ENCODE peak calls at places on chromosomes 5 and 9, in eight cellular contexts. U, Q, P, A, D, X, K and C are unnamed samples.

GRCh38 chr9:215631-216155 is 1.0 kb downstream of the DOCK8 start:
- DNase-seq in U (no peak), Q (no peak), P (no peak), A (no peak), D (no peak), X (no peak), K (no peak), C (no peak)

GRCh38 chr9:33881635-33882034 is 64.7 kb downstream of the UBE2R2 start:
- DNase-seq in U (no peak), Q (no peak), P (no peak), A (peak), D (no peak), X (no peak), K (no peak), C (no peak)

GRCh38 chr9:2208465-2208864 is 193.3 kb downstream of the SMARCA2 start:
- DNase-seq in U (no peak), Q (no peak), P (no peak), A (no peak), D (no peak), X (no peak), K (no peak), C (no peak)

GRCh38 chr5:17355585-17356346 is 138.3 kb downstream of the BASP1 start:
- DNase-seq in U (no peak), Q (no peak), P (no peak), A (peak), D (no peak), X (no peak), K (no peak), C (no peak)

GRCh38 chr9:131591845-131592208 is 46.5 kb downstream of the PRRT1B start:
- DNase-seq in U (no peak), Q (no peak), P (no peak), A (no peak), D (no peak), X (no peak), K (no peak), C (no peak)

GRCh38 chr5:158200624-158201023 is 341.7 kb upstream of the CLINT1 start:
- DNase-seq in U (no peak), Q (no peak), P (no peak), A (no peak), D (no peak), X (no peak), K (no peak), C (no peak)

GRCh38 chr9:92948632-92949031 is 1.3 kb downstream of the FGD3 start:
- DNase-seq in U (no peak), Q (no peak), P (no peak), A (no peak), D (no peak), X (no peak), K (no peak), C (no peak)

GRCh38 chr9:33263936-33264472 is 504 bp downstream of the BAG1 start:
- DNase-seq in U (peak), Q (peak), P (peak), A (no peak), D (peak), X (no peak), K (peak), C (peak)

GRCh38 chr5:133334796-133335639 is 277.3 kb downstream of the FSTL4 start:
- DNase-seq in U (no peak), Q (no peak), P (no peak), A (no peak), D (no peak), X (no peak), K (no peak), C (no peak)

GRCh38 chr9:98867434-98868168 is 60.1 kb downstream of the GALNT12 start:
- DNase-seq in U (no peak), Q (peak), P (no peak), A (no peak), D (peak), X (peak), K (no peak), C (peak)

GRCh38 chr5:141807732-141808131 is 70.5 kb downstream of the PCDH1 start:
- DNase-seq in U (no peak), Q (no peak), P (no peak), A (no peak), D (no peak), X (no peak), K (no peak), C (no peak)

GRCh38 chr5:141809697-141810096 is 68.5 kb downstream of the PCDH1 start:
- DNase-seq in U (no peak), Q (no peak), P (no peak), A (no peak), D (no peak), X (no peak), K (no peak), C (no peak)

GRCh38 chr5:141805874-141806273 is 72.3 kb downstream of the PCDH1 start:
- DNase-seq in U (no peak), Q (no peak), P (no peak), A (no peak), D (peak), X (no peak), K (no peak), C (no peak)

GRCh38 chr5:141808857-141809256 is 69.4 kb downstream of the PCDH1 start:
- DNase-seq in U (no peak), Q (no peak), P (no peak), A (no peak), D (no peak), X (no peak), K (no peak), C (no peak)

GRCh38 chr5:141806626-141807025 is 71.6 kb downstream of the PCDH1 start:
- DNase-seq in U (no peak), Q (no peak), P (no peak), A (no peak), D (no peak), X (no peak), K (no peak), C (no peak)
- H3K27ac ChIP-seq in U (no peak), Q (no peak), P (no peak), A (no peak), D (no peak), X (no peak), K (no peak), C (peak)

DNA sequence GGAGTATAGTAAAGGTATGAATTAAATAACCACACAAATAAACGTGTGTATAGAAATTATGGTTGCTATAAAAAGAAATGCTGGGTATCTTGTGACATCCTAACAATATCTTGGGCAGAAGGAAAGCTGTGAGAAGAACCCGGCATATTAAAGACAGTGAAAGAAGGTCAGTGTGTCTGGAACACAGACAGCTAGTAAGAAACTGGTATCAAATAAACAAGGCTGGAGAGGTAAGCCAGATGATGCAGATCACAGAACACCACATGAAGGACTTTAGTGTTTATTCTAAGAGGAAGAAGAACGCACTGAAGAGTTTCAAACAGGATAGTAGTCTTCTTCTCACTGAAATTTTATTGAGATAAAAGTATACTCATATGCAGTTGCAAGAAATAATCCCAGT is 24.4 kb downstream of the TMEM245 start:
- DNase-seq in U (no peak), Q (no peak), P (no peak), A (no peak), D (no peak), X (no peak), K (no peak), C (no peak)
- H3K27ac ChIP-seq in U (no peak), Q (no peak), P (no peak), A (no peak), D (no peak), X (no peak), K (no peak), C (no peak)

GRCh38 chr9:87586731-87587355 is 89.2 kb downstream of the DAPK1 start:
- DNase-seq in U (no peak), Q (no peak), P (no peak), A (no peak), D (no peak), X (no peak), K (no peak), C (no peak)

GRCh38 chr9:87585456-87585855 is 87.8 kb downstream of the DAPK1 start:
- DNase-seq in U (no peak), Q (no peak), P (no peak), A (no peak), D (no peak), X (no peak), K (no peak), C (no peak)

GRCh38 chr9:87588339-87588738 is 90.7 kb downstream of the DAPK1 start:
- DNase-seq in U (no peak), Q (no peak), P (no peak), A (no peak), D (no peak), X (no peak), K (no peak), C (no peak)

GRCh38 chr9:87587864-87588263 is 90.2 kb downstream of the DAPK1 start:
- DNase-seq in U (no peak), Q (no peak), P (no peak), A (no peak), D (no peak), X (no peak), K (no peak), C (no peak)

GRCh38 chr9:87587356-87587745 is 89.7 kb downstream of the DAPK1 start:
- DNase-seq in U (no peak), Q (no peak), P (no peak), A (no peak), D (no peak), X (no peak), K (no peak), C (no peak)
- H3K27ac ChIP-seq in U (no peak), Q (no peak), P (no peak), A (no peak), D (no peak), X (no peak), K (no peak), C (no peak)

GRCh38 chr9:136623016-136623848 is 39.5 kb upstream of the EGFL7 start:
- DNase-seq in U (no peak), Q (peak), P (no peak), A (peak), D (no peak), X (no peak), K (no peak), C (no peak)

GRCh38 chr9:136622538-136622948 is 40.2 kb upstream of the EGFL7 start:
- DNase-seq in U (no peak), Q (peak), P (no peak), A (peak), D (no peak), X (no peak), K (no peak), C (no peak)

GRCh38 chr9:136623849-136624183 is 38.9 kb upstream of the EGFL7 start:
- DNase-seq in U (no peak), Q (peak), P (peak), A (peak), D (no peak), X (no peak), K (no peak), C (no peak)

GRCh38 chr9:136625101-136626065 is 37.3 kb upstream of the EGFL7 start:
- DNase-seq in U (no peak), Q (peak), P (peak), A (peak), D (peak), X (peak), K (peak), C (no peak)

GRCh38 chr9:136624184-136624951 is 38.3 kb upstream of the EGFL7 start:
- DNase-seq in U (no peak), Q (peak), P (peak), A (peak), D (no peak), X (no peak), K (no peak), C (no peak)
- H3K27ac ChIP-seq in U (no peak), Q (peak), P (peak), A (peak), D (no peak), X (no peak), K (peak), C (no peak)

GRCh38 chr5:30850871-30851270 is 342.6 kb upstream of the CDH6 start:
- DNase-seq in U (no peak), Q (no peak), P (no peak), A (no peak), D (no peak), X (no peak), K (no peak), C (no peak)
- H3K27ac ChIP-seq in U (no peak), Q (no peak), P (no peak), A (no peak), D (no peak), X (no peak), K (no peak), C (no peak)

GRCh38 chr5:113292535-113292934 is 142.3 kb downstream of the TSSK1B start:
- DNase-seq in U (no peak), Q (no peak), P (no peak), A (no peak), D (no peak), X (no peak), K (no peak), C (no peak)

GRCh38 chr5:113295111-113295539 is 139.7 kb downstream of the TSSK1B start:
- DNase-seq in U (no peak), Q (no peak), P (no peak), A (no peak), D (no peak), X (no peak), K (no peak), C (no peak)

GRCh38 chr5:113294341-113295110 is 140.3 kb downstream of the TSSK1B start:
- DNase-seq in U (peak), Q (peak), P (peak), A (peak), D (peak), X (peak), K (peak), C (peak)

GRCh38 chr5:113293068-113293571 is 141.7 kb downstream of the TSSK1B start:
- DNase-seq in U (no peak), Q (no peak), P (peak), A (no peak), D (no peak), X (no peak), K (no peak), C (no peak)

GRCh38 chr5:113293613-113294340 is 141.0 kb downstream of the TSSK1B start:
- DNase-seq in U (peak), Q (peak), P (peak), A (peak), D (no peak), X (peak), K (no peak), C (no peak)
- H3K27ac ChIP-seq in U (peak), Q (peak), P (peak), A (peak), D (peak), X (no peak), K (peak), C (peak)

GRCh38 chr5:77310494-77311216 is 100.2 kb downstream of the PDE8B start:
- DNase-seq in U (no peak), Q (no peak), P (no peak), A (no peak), D (no peak), X (no peak), K (no peak), C (no peak)
- H3K27ac ChIP-seq in U (no peak), Q (no peak), P (no peak), A (no peak), D (no peak), X (no peak), K (no peak), C (peak)

DNA sequence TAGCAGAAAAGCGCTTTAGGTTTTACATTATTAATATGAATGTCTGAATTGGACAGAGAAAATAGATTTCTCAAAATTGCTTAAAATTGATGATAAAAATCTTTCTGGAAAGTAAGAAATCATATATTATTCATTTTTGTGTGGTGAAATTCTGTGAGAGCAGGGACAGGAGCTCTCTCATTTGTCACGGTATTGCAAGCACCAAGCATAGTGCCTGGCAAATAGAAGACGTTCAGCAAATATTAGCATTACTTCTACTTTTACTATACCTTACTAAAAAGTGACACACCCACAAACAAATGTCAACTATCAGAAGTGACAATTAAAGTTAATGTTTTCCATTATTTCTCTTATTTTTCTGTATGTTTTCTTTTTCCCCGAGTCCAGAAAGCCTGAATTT is 69.1 kb downstream of the XRCC4 start:
- DNase-seq in U (no peak), Q (no peak), P (no peak), A (no peak), D (no peak), X (no peak), K (no peak), C (no peak)
- H3K27ac ChIP-seq in U (no peak), Q (peak), P (no peak), A (no peak), D (no peak), X (no peak), K (no peak), C (peak)

DNA sequence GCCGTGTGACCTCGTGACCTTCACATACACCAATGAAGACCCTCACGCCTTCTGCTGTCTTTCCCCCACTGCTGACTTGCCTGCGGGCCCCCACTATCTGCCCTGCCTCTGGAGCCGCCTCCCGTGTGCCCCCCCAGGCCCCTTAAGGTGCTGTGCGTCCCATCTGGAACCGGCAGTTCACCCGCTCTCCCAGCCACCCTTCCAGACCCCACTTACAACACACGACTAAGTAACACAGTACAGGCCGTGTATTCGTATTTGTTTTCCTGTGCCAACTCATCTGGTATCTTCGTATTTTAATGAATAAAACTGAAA is 21.7 kb upstream of the TERT start:
- DNase-seq in U (no peak), Q (peak), P (no peak), A (no peak), D (no peak), X (no peak), K (no peak), C (no peak)
- H3K27ac ChIP-seq in U (peak), Q (peak), P (peak), A (no peak), D (no peak), X (peak), K (peak), C (no peak)

DNA sequence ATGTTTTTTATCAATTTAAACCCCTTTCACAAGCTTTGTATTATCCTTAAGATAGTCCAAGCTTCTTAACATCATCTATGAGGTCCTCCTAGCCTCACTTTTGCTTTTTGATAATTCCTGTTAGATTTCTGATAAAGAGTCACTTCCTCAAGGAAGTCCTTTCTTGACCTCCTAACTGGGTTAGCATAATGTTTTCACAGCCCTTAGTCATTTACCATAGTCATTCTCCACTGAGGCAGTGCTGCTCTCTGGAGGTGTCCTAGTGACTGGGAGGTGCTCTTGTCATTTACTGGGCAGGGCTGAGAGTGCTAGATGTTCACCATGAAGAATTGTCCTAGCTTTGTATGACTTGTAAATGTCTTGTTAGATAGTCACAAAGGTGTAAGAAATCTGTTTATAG is 26.4 kb downstream of the TNPO1 start:
- DNase-seq in U (no peak), Q (no peak), P (no peak), A (peak), D (no peak), X (peak), K (peak), C (no peak)
- H3K27ac ChIP-seq in U (no peak), Q (no peak), P (no peak), A (no peak), D (no peak), X (peak), K (peak), C (no peak)